ENCODE peak calls at places on chromosomes 12 and 14, in four cellular contexts. L is ovary, W is lung, O is GM23248. N is an unnamed sample.

GRCh38 chr12:111271674-111272418 is 97.0 kb downstream of the PHETA1 start:
- DNase-seq in O (peak; percentile 14), L (no peak), W (no peak), N (no peak)

GRCh38 chr14:73696466-73697390 is 17.5 kb downstream of the PNMA1 start:
- DNase-seq in W (no peak), O (peak; percentile 87), L (no peak), N (no peak)

GRCh38 chr12:58099476-58099875 is 158.1 kb downstream of the ATP23 start:
- DNase-seq in O (no peak), W (no peak), L (no peak), N (no peak)

GRCh38 chr14:99156026-99156425 is 116.0 kb downstream of the BCL11B start:
- DNase-seq in W (no peak), O (no peak), L (no peak), N (no peak)

GRCh38 chr12:42958271-42958674 is 368.7 kb upstream of the PRICKLE1 start:
- DNase-seq in W (no peak), L (no peak), O (no peak), N (no peak)

GRCh38 chr14:90721619-90722305 is 94.5 kb downstream of the TTC7B start:
- DNase-seq in L (no peak), O (peak; percentile 17), W (no peak), N (no peak)

GRCh38 chr12:85225501-85225900 is 54.5 kb upstream of the ALX1 start:
- DNase-seq in O (no peak), L (no peak), W (no peak), N (no peak)

GRCh38 chr12:6915023-6915788 is 826 bp downstream of the ENO2 start:
- DNase-seq in O (no peak), L (no peak), W (no peak), N (no peak)

GRCh38 chr14:60981626-60982455 is 796 bp downstream of the SLC38A6 start:
- DNase-seq in W (no peak), O (peak; percentile 88), L (no peak), N (no peak)

GRCh38 chr14:36344211-36344610 is 23.8 kb upstream of the MBIP start:
- DNase-seq in L (no peak), W (no peak), O (peak; percentile 19), N (no peak)

GRCh38 chr12:57240069-57240921 is 10.7 kb downstream of the STAC3 start:
- DNase-seq in O (peak; percentile 89), W (no peak), L (no peak), N (no peak)

GRCh38 chr14:67418368-67419174 is 6.6 kb upstream of the PLEK2 start:
- DNase-seq in L (no peak), O (peak; percentile 60), W (no peak), N (no peak)

GRCh38 chr14:44170099-44170498 is 337.0 kb downstream of the FSCB start:
- DNase-seq in L (no peak), O (no peak), W (no peak), N (no peak)

GRCh38 chr14:86038401-86038985 is 508.5 kb downstream of the FLRT2 start:
- DNase-seq in L (no peak), O (peak; percentile 60), W (peak; percentile 32), N (no peak)

GRCh38 chr14:105852378-105853088 is 326.1 kb downstream of the TMEM121 start:
- DNase-seq in O (no peak), L (no peak), W (no peak), N (no peak)

GRCh38 chr14:52313493-52313881 is 625 bp upstream of the PTGER2 start:
- DNase-seq in L (peak; percentile 13), O (peak; percentile 52), W (no peak), N (no peak)

GRCh38 chr14:71246539-71246938 is 339.3 kb downstream of the PCNX1 start:
- DNase-seq in W (no peak), L (no peak), O (no peak), N (no peak)

GRCh38 chr12:116406529-116406928 is 129.0 kb upstream of the MED13L start:
- DNase-seq in L (peak; percentile 32), W (peak; percentile 68), O (peak; percentile 93), N (peak; percentile 97)

GRCh38 chr14:88228519-88229236 is 94.4 kb downstream of the KCNK10 start:
- DNase-seq in W (no peak), L (no peak), O (peak; percentile 39), N (no peak)

GRCh38 chr12:77064891-77065360 is 443 bp downstream of the E2F7 start:
- DNase-seq in L (no peak), W (no peak), O (no peak), N (no peak)

GRCh38 chr12:93273834-93274705 is 103.7 kb upstream of the NUDT4 start:
- DNase-seq in W (no peak), L (no peak), O (no peak), N (no peak)

GRCh38 chr12:78759387-78759786 is 105.2 kb upstream of the SYT1 start:
- DNase-seq in O (peak; percentile 43), W (no peak), L (no peak), N (no peak)

GRCh38 chr14:96762650-96763049 is 34.5 kb upstream of the VRK1 start:
- DNase-seq in L (no peak), W (peak; percentile 34), O (peak; percentile 65), N (no peak)

GRCh38 chr14:77043177-77043983 is 14.9 kb upstream of the IRF2BPL start:
- DNase-seq in O (peak; percentile 95), L (peak; percentile 61), W (no peak), N (no peak)

GRCh38 chr12:15540025-15540424 is 217.7 kb downstream of the PTPRO start:
- DNase-seq in O (peak; percentile 21), W (no peak), L (no peak), N (no peak)

GRCh38 chr12:32586390-32586789 is 92.7 kb upstream of the DNM1L start:
- DNase-seq in W (no peak), O (peak; percentile 64), L (no peak), N (no peak)

GRCh38 chr14:82313889-82314288 is 780.2 kb upstream of the SEL1L start:
- DNase-seq in W (no peak), O (no peak), L (no peak), N (no peak)

GRCh38 chr14:26960049-26960688 is 362.3 kb upstream of the NOVA1 start:
- DNase-seq in L (no peak), O (no peak), W (no peak), N (no peak)

DNA sequence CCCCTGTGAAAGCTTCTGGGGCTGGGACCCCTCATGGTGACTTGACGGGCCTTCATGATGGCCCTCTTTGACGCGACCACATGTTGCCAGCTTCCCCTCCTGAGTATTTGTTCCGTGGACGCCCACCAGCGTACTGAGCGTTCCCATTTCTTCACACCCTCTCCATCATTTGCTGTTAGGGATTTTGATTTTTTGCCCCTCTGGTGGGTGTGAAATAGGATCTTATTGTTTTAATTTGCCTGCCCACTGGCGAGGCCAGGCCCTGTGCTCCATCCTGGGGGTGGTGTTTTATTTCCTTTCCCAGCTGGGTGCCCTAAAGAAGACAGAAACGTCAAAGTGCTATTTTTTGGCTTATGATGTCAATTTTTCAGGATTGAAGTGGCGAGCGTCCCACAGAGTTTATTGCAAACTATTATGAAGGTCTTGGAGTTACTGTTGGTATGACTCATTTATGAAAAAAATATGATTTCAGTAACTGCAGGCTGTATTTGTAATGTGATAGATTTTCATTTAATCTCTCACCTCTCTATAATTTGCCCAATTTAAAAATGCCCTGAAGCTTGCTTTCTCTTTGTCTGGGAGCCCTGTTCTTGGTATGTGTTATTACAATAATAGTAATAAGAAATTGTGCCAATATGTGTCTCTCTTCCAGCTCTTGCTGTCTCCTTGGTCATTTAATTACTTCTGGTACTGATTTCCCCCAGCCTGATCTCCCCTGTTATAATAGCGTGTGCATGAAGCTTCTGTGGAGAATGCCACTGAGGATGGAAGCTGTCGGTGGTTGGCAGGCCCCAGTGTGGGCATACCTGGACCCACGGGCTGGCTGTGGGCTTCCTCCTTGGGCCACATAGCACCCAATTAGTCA is 99.6 kb downstream of the SLC25A47 start:
- DNase-seq in L (no peak), W (no peak), O (peak; percentile 60), N (no peak)
- H3K27me3 ChIP-seq in L (no peaks in the 10 kb centered on the region), W (no peaks in the 10 kb centered on the region), O (no peaks in the 10 kb centered on the region), N (no peaks in the 10 kb centered on the region)

GRCh38 chr12:132665149-132665491 is 22.0 kb downstream of the POLE start:
- DNase-seq in W (no peak), O (no peak), L (no peak), N (no peak)

GRCh38 chr12:132672116-132672515 is 15.0 kb downstream of the POLE start:
- DNase-seq in W (no peak), L (no peak), O (no peak), N (no peak)

GRCh38 chr12:132669166-132669879 is 17.8 kb downstream of the POLE start:
- DNase-seq in W (no peak), L (no peak), O (no peak), N (no peak)

GRCh38 chr12:132665794-132666193 is 21.3 kb downstream of the POLE start:
- DNase-seq in O (no peak), W (no peak), L (no peak), N (no peak)

GRCh38 chr12:132668191-132669088 is 18.7 kb downstream of the POLE start:
- DNase-seq in W (no peak), L (no peak), O (no peak), N (no peak)
- H3K36me3 ChIP-seq in W (peaks cover 62% of the 10 kb centered on the region), L (no peaks in the 10 kb centered on the region), O (no peaks in the 10 kb centered on the region), N (peaks cover 56% of the 10 kb centered on the region)

GRCh38 chr12:68253504-68253903 is at the start of gene IL22:
- DNase-seq in L (no peak), O (no peak), W (no peak), N (no peak)
- H3K27me3 ChIP-seq in L (no peaks in the 10 kb centered on the region), O (no peaks in the 10 kb centered on the region), W (no peaks in the 10 kb centered on the region), N (no peaks in the 10 kb centered on the region)

GRCh38 chr12:50784501-50784900 is 20.6 kb downstream of the ATF1 start:
- DNase-seq in O (no peak), L (no peak), W (no peak), N (no peak)
- H3K36me3 ChIP-seq in O (no peaks in the 10 kb centered on the region), L (no peaks in the 10 kb centered on the region), W (peaks cover 2% of the 10 kb centered on the region), N (peaks cover 14% of the 10 kb centered on the region)

DNA sequence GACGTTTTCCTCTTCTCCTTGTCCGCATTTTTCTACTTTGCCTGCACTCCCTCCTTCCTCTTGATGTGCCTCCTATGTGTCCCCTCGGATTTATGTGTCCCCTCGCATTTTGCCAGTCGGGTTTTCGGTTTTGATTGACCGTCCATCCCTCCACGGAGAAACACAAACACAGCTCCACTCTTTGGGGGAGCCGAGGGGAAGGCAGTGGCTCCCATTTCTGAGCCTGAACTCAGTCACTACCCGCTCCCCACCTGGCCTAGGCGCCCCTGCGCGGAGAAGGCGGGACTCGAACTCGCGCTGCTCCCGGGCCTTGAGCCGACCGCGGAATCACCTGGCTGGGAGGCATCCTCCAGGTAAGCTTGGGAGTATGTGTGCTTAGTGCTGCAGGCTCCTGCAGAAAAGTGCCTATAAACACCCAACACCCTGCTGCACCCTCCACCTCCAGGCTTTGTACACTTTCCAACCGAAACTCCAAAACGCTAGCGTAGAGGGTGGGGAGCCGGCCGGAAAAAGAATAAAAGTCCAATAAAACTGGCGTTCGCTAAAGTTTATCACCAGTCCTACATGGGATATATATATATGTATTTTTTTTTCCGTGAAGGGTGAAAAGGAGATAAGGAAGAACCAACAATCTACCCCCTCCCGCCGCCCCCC is 3.4 kb upstream of the CCND2 start:
- DNase-seq in L (no peak), O (no peak), W (no peak), N (no peak)
- H3K27me3 ChIP-seq in L (no peaks in the 10 kb centered on the region), O (peaks cover 88% of the 10 kb centered on the region), W (no peaks in the 10 kb centered on the region), N (no peaks in the 10 kb centered on the region)